ENCODE peak calls at places on chromosomes 7 and 10, in eight cellular contexts. One of them, this sample, is unnamed.

GRCh38 chr7:281637-282036 is 8.3 kb upstream of the FOXL3 start:
- DNase-seq in neural crest cell: no peak
- DNase-seq in neural progenitor cell: no peak
- DNase-seq in chondrocyte: no peak
- DNase-seq in RWPE1: no peak
- DNase-seq in heart right ventricle: no peak
- DNase-seq in cardiac muscle cell: no peak
- DNase-seq in WTC11: no peak
- DNase-seq in this sample: no peak

GRCh38 chr10:17249820-17250219 is 21.8 kb downstream of the VIM start:
- DNase-seq in neural progenitor cell: peak
- DNase-seq in chondrocyte: no peak
- DNase-seq in heart right ventricle: no peak
- DNase-seq in cardiac muscle cell: no peak
- DNase-seq in RWPE1: peak
- DNase-seq in WTC11: no peak
- DNase-seq in neural crest cell: no peak
- DNase-seq in this sample: no peak

GRCh38 chr10:77526861-77527617 is 110.6 kb downstream of the KCNMA1 start:
- DNase-seq in RWPE1: no peak
- DNase-seq in chondrocyte: no peak
- DNase-seq in heart right ventricle: no peak
- DNase-seq in cardiac muscle cell: peak
- DNase-seq in neural progenitor cell: peak
- DNase-seq in WTC11: no peak
- DNase-seq in neural crest cell: no peak
- DNase-seq in this sample: no peak

GRCh38 chr10:77264107-77264506 is 373.5 kb downstream of the KCNMA1 start:
- DNase-seq in RWPE1: no peak
- DNase-seq in cardiac muscle cell: no peak
- DNase-seq in heart right ventricle: no peak
- DNase-seq in neural crest cell: no peak
- DNase-seq in WTC11: no peak
- DNase-seq in chondrocyte: no peak
- DNase-seq in neural progenitor cell: no peak
- DNase-seq in this sample: no peak

GRCh38 chr10:72027498-72027897 is 60.9 kb downstream of the SPOCK2 start:
- DNase-seq in heart right ventricle: no peak
- DNase-seq in RWPE1: peak
- DNase-seq in neural crest cell: no peak
- DNase-seq in neural progenitor cell: no peak
- DNase-seq in WTC11: no peak
- DNase-seq in cardiac muscle cell: no peak
- DNase-seq in chondrocyte: no peak
- DNase-seq in this sample: no peak

GRCh38 chr7:106279425-106280182 is 5.2 kb downstream of the NAMPT start:
- DNase-seq in neural progenitor cell: no peak
- DNase-seq in neural crest cell: no peak
- DNase-seq in RWPE1: no peak
- DNase-seq in WTC11: no peak
- DNase-seq in heart right ventricle: no peak
- DNase-seq in cardiac muscle cell: no peak
- DNase-seq in chondrocyte: no peak
- DNase-seq in this sample: no peak

GRCh38 chr7:32066441-32066840 is 3.8 kb downstream of the PDE1C start:
- DNase-seq in neural progenitor cell: no peak
- DNase-seq in heart right ventricle: no peak
- DNase-seq in cardiac muscle cell: no peak
- DNase-seq in RWPE1: no peak
- DNase-seq in neural crest cell: no peak
- DNase-seq in WTC11: no peak
- DNase-seq in chondrocyte: no peak
- DNase-seq in this sample: no peak

GRCh38 chr7:155526225-155526624 is 20.1 kb downstream of the CNPY1 start:
- DNase-seq in cardiac muscle cell: no peak
- DNase-seq in neural crest cell: no peak
- DNase-seq in chondrocyte: no peak
- DNase-seq in RWPE1: no peak
- DNase-seq in heart right ventricle: no peak
- DNase-seq in WTC11: no peak
- DNase-seq in neural progenitor cell: no peak
- DNase-seq in this sample: no peak

GRCh38 chr10:412109-412508 is 276.9 kb downstream of the ZMYND11 start:
- DNase-seq in chondrocyte: no peak
- DNase-seq in cardiac muscle cell: no peak
- DNase-seq in RWPE1: no peak
- DNase-seq in WTC11: no peak
- DNase-seq in heart right ventricle: no peak
- DNase-seq in neural progenitor cell: no peak
- DNase-seq in neural crest cell: no peak
- DNase-seq in this sample: no peak

GRCh38 chr7:141295367-141295895 is 221.6 kb downstream of the TMEM178B start:
- DNase-seq in neural crest cell: no peak
- DNase-seq in WTC11: no peak
- DNase-seq in RWPE1: no peak
- DNase-seq in heart right ventricle: no peak
- DNase-seq in chondrocyte: no peak
- DNase-seq in cardiac muscle cell: no peak
- DNase-seq in neural progenitor cell: no peak
- DNase-seq in this sample: no peak

GRCh38 chr10:16809074-16809718 is 8.0 kb downstream of the RSU1 start:
- DNase-seq in chondrocyte: no peak
- DNase-seq in neural crest cell: peak
- DNase-seq in heart right ventricle: peak
- DNase-seq in RWPE1: no peak
- DNase-seq in WTC11: peak
- DNase-seq in neural progenitor cell: peak
- DNase-seq in cardiac muscle cell: peak
- DNase-seq in this sample: peak

GRCh38 chr10:34134602-34135001 is 680.5 kb downstream of the PARD3 start:
- DNase-seq in chondrocyte: no peak
- DNase-seq in cardiac muscle cell: no peak
- DNase-seq in RWPE1: no peak
- DNase-seq in neural progenitor cell: no peak
- DNase-seq in WTC11: no peak
- DNase-seq in neural crest cell: no peak
- DNase-seq in heart right ventricle: no peak
- DNase-seq in this sample: no peak

GRCh38 chr10:34131152-34131551 is 683.9 kb downstream of the PARD3 start:
- DNase-seq in cardiac muscle cell: no peak
- DNase-seq in chondrocyte: no peak
- DNase-seq in WTC11: no peak
- DNase-seq in RWPE1: no peak
- DNase-seq in neural crest cell: no peak
- DNase-seq in neural progenitor cell: no peak
- DNase-seq in heart right ventricle: no peak
- DNase-seq in this sample: no peak

GRCh38 chr10:34137955-34138354 is 677.1 kb downstream of the PARD3 start:
- DNase-seq in neural crest cell: no peak
- DNase-seq in WTC11: no peak
- DNase-seq in neural progenitor cell: no peak
- DNase-seq in RWPE1: no peak
- DNase-seq in heart right ventricle: no peak
- DNase-seq in chondrocyte: no peak
- DNase-seq in cardiac muscle cell: no peak
- DNase-seq in this sample: no peak

GRCh38 chr10:34139559-34139958 is 675.5 kb downstream of the PARD3 start:
- DNase-seq in RWPE1: no peak
- DNase-seq in heart right ventricle: no peak
- DNase-seq in neural crest cell: no peak
- DNase-seq in WTC11: no peak
- DNase-seq in neural progenitor cell: no peak
- DNase-seq in chondrocyte: no peak
- DNase-seq in cardiac muscle cell: no peak
- DNase-seq in this sample: peak

GRCh38 chr10:34135515-34135914 is 679.6 kb downstream of the PARD3 start:
- DNase-seq in RWPE1: no peak
- DNase-seq in WTC11: no peak
- DNase-seq in neural crest cell: no peak
- DNase-seq in chondrocyte: no peak
- DNase-seq in cardiac muscle cell: no peak
- DNase-seq in neural progenitor cell: no peak
- DNase-seq in heart right ventricle: no peak
- DNase-seq in this sample: no peak
- TF ChIP-seq CTCF in RWPE1: no peak
- TF ChIP-seq CTCF in WTC11: no peak
- TF ChIP-seq CTCF in neural crest cell: no peak
- TF ChIP-seq CTCF in chondrocyte: no peak
- TF ChIP-seq CTCF in cardiac muscle cell: no peak
- TF ChIP-seq CTCF in neural progenitor cell: no peak
- TF ChIP-seq CTCF in heart right ventricle: no peak
- TF ChIP-seq CTCF in this sample: no peak

GRCh38 chr10:34058922-34059614 is 724.6 kb upstream of the NRP1 start:
- DNase-seq in WTC11: no peak
- DNase-seq in neural crest cell: no peak
- DNase-seq in neural progenitor cell: no peak
- DNase-seq in RWPE1: no peak
- DNase-seq in cardiac muscle cell: no peak
- DNase-seq in heart right ventricle: no peak
- DNase-seq in chondrocyte: no peak
- DNase-seq in this sample: no peak

GRCh38 chr10:34063592-34063991 is 729.1 kb upstream of the NRP1 start:
- DNase-seq in heart right ventricle: no peak
- DNase-seq in neural progenitor cell: no peak
- DNase-seq in chondrocyte: no peak
- DNase-seq in neural crest cell: no peak
- DNase-seq in WTC11: no peak
- DNase-seq in RWPE1: no peak
- DNase-seq in cardiac muscle cell: no peak
- DNase-seq in this sample: no peak

DNA sequence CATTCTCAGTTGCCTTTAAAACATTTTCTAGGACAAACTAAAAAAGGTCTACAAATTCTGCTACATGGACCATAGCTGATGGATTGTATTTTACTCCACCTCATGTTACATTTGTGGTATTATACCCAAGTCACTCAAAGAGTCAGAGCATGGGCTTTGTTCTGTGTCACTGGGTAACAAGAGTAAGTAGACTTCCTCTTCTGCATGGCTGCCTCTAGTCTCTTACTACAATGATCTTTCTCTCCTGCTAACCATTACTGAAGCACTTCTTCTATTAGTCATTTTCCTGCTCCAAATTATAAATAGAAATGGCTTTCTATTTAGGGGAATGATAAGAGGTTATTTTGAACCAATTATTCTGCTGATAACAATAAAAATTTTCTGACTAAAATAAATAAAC is 727.4 kb upstream of the NRP1 start:
- DNase-seq in neural crest cell: no peak
- DNase-seq in RWPE1: no peak
- DNase-seq in WTC11: no peak
- DNase-seq in neural progenitor cell: no peak
- DNase-seq in chondrocyte: no peak
- DNase-seq in heart right ventricle: no peak
- DNase-seq in cardiac muscle cell: no peak
- DNase-seq in this sample: no peak
- TF ChIP-seq CTCF in neural crest cell: no peak
- TF ChIP-seq CTCF in RWPE1: no peak
- TF ChIP-seq CTCF in WTC11: no peak
- TF ChIP-seq CTCF in neural progenitor cell: no peak
- TF ChIP-seq CTCF in chondrocyte: no peak
- TF ChIP-seq CTCF in heart right ventricle: no peak
- TF ChIP-seq CTCF in cardiac muscle cell: no peak
- TF ChIP-seq CTCF in this sample: no peak

GRCh38 chr10:125692932-125693847 is 10.2 kb upstream of the TEX36 start:
- DNase-seq in neural progenitor cell: no peak
- DNase-seq in cardiac muscle cell: no peak
- DNase-seq in neural crest cell: no peak
- DNase-seq in heart right ventricle: no peak
- DNase-seq in WTC11: no peak
- DNase-seq in RWPE1: no peak
- DNase-seq in chondrocyte: no peak
- DNase-seq in this sample: no peak

GRCh38 chr10:125700355-125700911 is 17.5 kb upstream of the TEX36 start:
- DNase-seq in heart right ventricle: no peak
- DNase-seq in RWPE1: no peak
- DNase-seq in WTC11: no peak
- DNase-seq in neural crest cell: no peak
- DNase-seq in chondrocyte: no peak
- DNase-seq in cardiac muscle cell: no peak
- DNase-seq in neural progenitor cell: no peak
- DNase-seq in this sample: no peak

GRCh38 chr10:125699562-125700143 is 16.7 kb upstream of the TEX36 start:
- DNase-seq in cardiac muscle cell: no peak
- DNase-seq in RWPE1: no peak
- DNase-seq in heart right ventricle: no peak
- DNase-seq in neural crest cell: no peak
- DNase-seq in chondrocyte: no peak
- DNase-seq in neural progenitor cell: no peak
- DNase-seq in WTC11: no peak
- DNase-seq in this sample: no peak

GRCh38 chr10:125694874-125695273 is 11.9 kb upstream of the TEX36 start:
- DNase-seq in cardiac muscle cell: no peak
- DNase-seq in RWPE1: peak
- DNase-seq in neural progenitor cell: no peak
- DNase-seq in WTC11: no peak
- DNase-seq in chondrocyte: no peak
- DNase-seq in heart right ventricle: no peak
- DNase-seq in neural crest cell: no peak
- DNase-seq in this sample: no peak

GRCh38 chr10:125698599-125698998 is 15.6 kb upstream of the TEX36 start:
- DNase-seq in neural crest cell: no peak
- DNase-seq in WTC11: no peak
- DNase-seq in chondrocyte: no peak
- DNase-seq in RWPE1: no peak
- DNase-seq in cardiac muscle cell: no peak
- DNase-seq in heart right ventricle: no peak
- DNase-seq in neural progenitor cell: no peak
- DNase-seq in this sample: no peak
- TF ChIP-seq CTCF in neural crest cell: no peak
- TF ChIP-seq CTCF in WTC11: no peak
- TF ChIP-seq CTCF in chondrocyte: no peak
- TF ChIP-seq CTCF in RWPE1: no peak
- TF ChIP-seq CTCF in cardiac muscle cell: no peak
- TF ChIP-seq CTCF in heart right ventricle: no peak
- TF ChIP-seq CTCF in neural progenitor cell: no peak
- TF ChIP-seq CTCF in this sample: no peak

DNA sequence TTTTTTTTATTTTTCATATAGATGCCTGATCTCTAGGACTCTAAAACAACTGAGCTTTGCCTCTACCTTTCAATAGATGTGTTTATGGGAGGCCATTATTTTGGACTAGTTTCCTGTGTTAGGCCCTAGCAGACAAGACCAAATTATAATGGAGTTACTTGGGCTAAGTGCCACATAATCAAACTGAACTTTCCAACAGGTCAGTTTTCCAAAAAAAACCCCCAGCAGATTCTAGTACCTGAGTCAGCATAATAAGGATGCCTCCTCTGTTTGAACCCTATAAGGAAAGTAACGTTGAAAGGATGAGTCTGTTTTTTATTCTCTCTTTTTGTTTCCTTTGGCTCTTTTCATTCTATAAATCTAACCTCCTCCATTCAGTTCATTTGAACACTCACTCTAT is 148.1 kb upstream of the FAM3C start:
- DNase-seq in heart right ventricle: no peak
- DNase-seq in cardiac muscle cell: no peak
- DNase-seq in WTC11: no peak
- DNase-seq in RWPE1: no peak
- DNase-seq in neural crest cell: no peak
- DNase-seq in neural progenitor cell: no peak
- DNase-seq in chondrocyte: no peak
- DNase-seq in this sample: no peak
- TF ChIP-seq CTCF in heart right ventricle: no peak
- TF ChIP-seq CTCF in cardiac muscle cell: no peak
- TF ChIP-seq CTCF in WTC11: no peak
- TF ChIP-seq CTCF in RWPE1: no peak
- TF ChIP-seq CTCF in neural crest cell: no peak
- TF ChIP-seq CTCF in neural progenitor cell: no peak
- TF ChIP-seq CTCF in chondrocyte: peak
- TF ChIP-seq CTCF in this sample: no peak

This sample was measured in nephron progenitor cell.